ENCODE peak calls at places on chromosomes 4 and X, in five cellular contexts. O is lung, A is OCI-LY7, X is GM10248, Y is pancreas. Q is an unnamed sample.

GRCh38 chr4:3405176-3405575 is 36.6 kb upstream of the HGFAC start:
- DNase-seq in O (no peak), A (no peak), X (no peak), Y (no peak), Q (no peak)

GRCh38 chr4:39976945-39977488 is 694 bp downstream of the PDS5A start:
- DNase-seq in O (peak), A (no peak), X (peak), Y (peak), Q (no peak)

GRCh38 chr4:168708108-168708507 is 211.3 kb downstream of the PALLD start:
- DNase-seq in O (no peak), A (no peak), X (no peak), Y (no peak), Q (no peak)

GRCh38 chr4:182642831-182643230 is 274.4 kb downstream of the DCTD start:
- DNase-seq in O (no peak), A (no peak), X (no peak), Y (no peak), Q (no peak)

GRCh38 chr4:102341201-102341600 is 4.1 kb downstream of the SLC39A8 start:
- DNase-seq in O (no peak), A (no peak), X (no peak), Y (no peak), Q (no peak)

GRCh38 chr4:38739438-38739837 is 43.4 kb downstream of the TLR10 start:
- DNase-seq in O (no peak), A (no peak), X (no peak), Y (no peak), Q (no peak)

GRCh38 chr4:46506876-46507275 is 116.9 kb upstream of the GABRA2 start:
- DNase-seq in O (no peak), A (no peak), X (no peak), Y (no peak), Q (no peak)

GRCh38 chr4:25938251-25939186 is 24.5 kb downstream of the SMIM20 start:
- DNase-seq in O (no peak), A (no peak), X (peak), Y (no peak), Q (no peak)

GRCh38 chrX:12771445-12772069 is 19.7 kb upstream of the PRPS2 start:
- DNase-seq in O (peak), A (peak), X (peak), Y (peak), Q (no peak)

GRCh38 chrX:35919536-35920309 is at the start of gene CFAP47:
- DNase-seq in O (peak), A (no peak), X (no peak), Y (peak), Q (no peak)

GRCh38 chr4:84389406-84389805 is 109.7 kb downstream of the NKX6-1 start:
- DNase-seq in O (no peak), A (no peak), X (no peak), Y (no peak), Q (no peak)

GRCh38 chrX:135596495-135596894 is 76.0 kb downstream of the INTS6L start:
- DNase-seq in O (no peak), A (peak), X (peak), Y (no peak), Q (no peak)

GRCh38 chrX:136684120-136684519 is 36.2 kb downstream of the CD40LG start:
- DNase-seq in O (no peak), A (no peak), X (no peak), Y (no peak), Q (no peak)

GRCh38 chr4:124177647-124178425 is 534.7 kb downstream of the ANKRD50 start:
- DNase-seq in O (no peak), A (no peak), X (no peak), Y (no peak), Q (peak)

GRCh38 chrX:113384628-113385027 is 544.0 kb upstream of the AMOT start:
- DNase-seq in O (no peak), A (no peak), X (no peak), Y (no peak), Q (peak)

GRCh38 chrX:585115-585808 is 45.3 kb upstream of the SHOX start:
- DNase-seq in O (peak), A (no peak), X (no peak), Y (no peak), Q (no peak)

GRCh38 chrX:107272431-107272921 is 66.1 kb downstream of the DNAAF6 start:
- DNase-seq in O (no peak), A (no peak), X (no peak), Y (no peak), Q (no peak)

GRCh38 chrX:14697453-14697852 is 168.1 kb downstream of the GLRA2 start:
- DNase-seq in O (no peak), A (peak), X (peak), Y (peak), Q (no peak)

GRCh38 chr4:17526695-17527477 is 11.9 kb downstream of the CLRN2 start:
- DNase-seq in O (no peak), A (no peak), X (no peak), Y (no peak), Q (no peak)

GRCh38 chr4:58192217-58192616 is 1082.0 kb upstream of the IGFBP7 start:
- DNase-seq in O (no peak), A (no peak), X (no peak), Y (no peak), Q (no peak)

GRCh38 chr4:38665846-38666490 is 2.0 kb downstream of the KLF3 start:
- DNase-seq in O (no peak), A (no peak), X (no peak), Y (no peak), Q (no peak)

GRCh38 chr4:30867427-30867826 is 147.3 kb downstream of the PCDH7 start:
- DNase-seq in O (no peak), A (no peak), X (no peak), Y (no peak), Q (no peak)

GRCh38 chr4:92299152-92299551 is 4.6 kb upstream of the GRID2 start:
- DNase-seq in O (no peak), A (no peak), X (no peak), Y (no peak), Q (no peak)
- TF ChIP-seq CTCF in O (no peak), A (no peak), X (no peak), Y (no peak), Q (no peak)

DNA sequence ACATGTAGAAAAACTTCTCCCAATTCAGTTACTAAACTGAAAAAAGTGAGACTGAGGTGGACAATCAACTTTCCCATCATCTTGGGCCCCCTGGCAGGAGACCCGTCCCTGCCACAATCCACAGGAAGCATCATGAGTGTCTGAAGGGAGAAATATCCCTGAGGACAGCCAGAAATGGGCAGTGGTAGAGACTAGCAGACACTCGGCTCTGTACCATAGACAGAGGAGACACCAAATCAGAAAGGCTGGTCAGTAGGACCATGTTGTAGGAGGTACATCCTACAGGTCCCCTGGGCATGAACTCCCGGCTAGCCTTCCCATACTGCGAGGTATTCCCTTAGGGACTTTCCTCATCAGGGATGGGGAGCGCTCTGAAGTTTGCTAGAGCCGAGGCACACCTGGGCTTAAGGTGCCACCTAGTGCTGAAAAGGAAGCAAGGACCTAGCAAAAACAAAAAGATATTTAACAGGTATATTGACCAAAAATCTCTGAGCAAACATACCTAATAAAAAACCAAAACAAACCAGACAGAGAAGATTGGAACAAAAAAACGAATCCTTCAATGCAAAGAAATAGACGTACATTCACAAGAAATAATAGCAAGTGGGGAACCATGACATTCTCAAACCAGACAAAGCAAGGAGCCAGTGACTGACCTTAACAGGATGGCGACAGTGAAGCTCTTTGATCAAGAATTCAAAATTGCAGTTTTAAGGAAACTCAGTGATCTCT is 55.6 kb downstream of the HAUS3 start:
- DNase-seq in O (no peak), A (peak), X (no peak), Y (peak), Q (no peak)
- TF ChIP-seq CTCF in O (no peak), A (peak), X (no peak), Y (peak), Q (no peak)

DNA sequence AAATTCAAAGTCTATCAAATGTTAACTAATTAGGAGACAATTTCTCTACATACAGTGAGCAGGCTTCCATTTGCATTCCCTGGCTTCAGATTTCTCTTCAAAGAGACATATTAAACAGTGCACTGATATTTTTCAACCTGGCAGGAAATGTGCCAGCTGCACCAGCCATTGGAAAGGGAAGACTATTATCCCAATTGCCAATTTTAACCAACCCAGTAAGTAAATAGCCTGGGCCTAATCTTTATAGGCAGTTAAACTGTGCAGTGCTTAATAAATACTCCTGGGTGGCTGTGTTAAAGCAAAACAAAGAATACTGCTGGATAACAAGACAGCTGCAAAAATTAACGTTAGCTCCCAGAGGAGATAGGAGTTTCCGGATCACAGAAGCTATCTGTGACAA is 111.9 kb upstream of the GALNT7 start:
- DNase-seq in O (no peak), A (no peak), X (no peak), Y (no peak), Q (no peak)
- TF ChIP-seq CTCF in O (no peak), A (no peak), X (no peak), Y (no peak), Q (no peak)

DNA sequence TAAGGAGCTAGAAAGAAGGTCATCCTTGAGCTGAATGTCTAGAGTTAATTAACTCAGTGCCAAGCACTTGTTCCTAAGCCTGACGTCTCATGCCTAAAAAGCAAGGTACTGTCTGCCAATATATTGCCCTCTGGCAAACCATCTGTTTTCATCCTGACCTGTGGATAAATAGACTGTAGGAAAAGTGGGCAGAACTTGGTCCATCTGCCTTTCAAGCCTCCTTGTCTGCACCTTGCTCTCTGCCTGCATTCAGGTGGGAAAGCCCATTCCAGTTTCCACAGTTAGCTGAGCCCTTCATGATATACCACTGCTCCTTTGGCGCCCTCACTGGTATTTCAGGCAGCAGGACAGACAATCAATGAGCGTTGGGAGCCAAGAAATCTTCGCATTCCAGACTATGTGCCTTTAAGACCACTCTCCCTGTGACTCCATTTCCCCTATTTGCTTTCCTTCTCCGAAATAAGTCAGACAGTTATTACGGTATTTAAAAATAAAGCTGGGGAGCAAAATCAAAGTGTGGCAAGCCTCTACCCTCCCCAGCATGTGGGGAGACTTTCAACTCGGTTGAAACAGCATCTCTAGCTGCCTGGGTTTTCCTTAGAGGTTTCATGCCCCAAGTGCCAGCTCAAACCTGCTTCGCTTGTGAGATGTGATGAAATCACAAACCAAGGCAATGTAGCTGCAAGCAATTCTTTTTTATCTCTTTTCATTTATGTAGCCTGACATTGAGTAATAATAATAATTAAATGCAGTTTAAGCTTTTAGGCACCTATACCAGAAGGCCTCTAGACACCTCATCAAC is 2.5 kb upstream of the CCDC149 start:
- DNase-seq in O (no peak), A (no peak), X (no peak), Y (no peak), Q (no peak)
- TF ChIP-seq CTCF in O (no peak), A (no peak), X (no peak), Y (no peak), Q (no peak)